ENCODE peak calls at places on chromosomes 16 and 17, in nine cellular contexts. F, W, M, L, E, V, B, Z and R are unnamed samples.

GRCh38 chr17:51802544-51802943 is 356.0 kb downstream of the CA10 start:
- DNase-seq in B (no peak), F (no peak), E (no peak), Z (no peak), L (no peak), M (no peak), W (no peak), V (no peak), R (no peak)

GRCh38 chr17:29347831-29348281 is 42.3 kb upstream of the TAOK1 start:
- DNase-seq in M (no peak), L (no peak), V (peak; percentile 12), Z (no peak), E (no peak), B (no peak), W (no peak), F (no peak), R (peak; percentile 63)

GRCh38 chr17:59893617-59894100 is 738 bp downstream of the RPS6KB1 start:
- DNase-seq in F (no peak), B (no peak), L (peak; percentile 19), V (peak; percentile 43), E (peak; percentile 70), W (no peak), Z (no peak), M (no peak), R (peak; percentile 33)

GRCh38 chr16:12612598-12613101 is 191.0 kb downstream of the CPPED1 start:
- DNase-seq in B (no peak), W (no peak), E (no peak), F (no peak), Z (peak; percentile 93), L (no peak), V (no peak), M (no peak), R (no peak)

GRCh38 chr16:86343111-86343642 is 167.2 kb upstream of the FOXF1 start:
- DNase-seq in V (no peak), E (no peak), W (no peak), F (no peak), B (peak; percentile 43), Z (no peak), M (no peak), L (peak; percentile 79), R (peak; percentile 77)

GRCh38 chr17:45282683-45283644 is 21.1 kb upstream of the SPATA32 start:
- DNase-seq in F (no peak), Z (no peak), B (no peak), M (no peak), V (no peak), E (no peak), W (no peak), L (no peak), R (peak; percentile 74)

GRCh38 chr17:36755586-36755985 is 154.2 kb downstream of the MRM1 start:
- DNase-seq in F (no peak), B (no peak), L (peak; percentile 17), V (peak; percentile 75), Z (peak; percentile 57), W (peak; percentile 33), M (no peak), E (peak; percentile 87), R (peak; percentile 10)

GRCh38 chr16:85798283-85798776 is 1.0 kb downstream of the EMC8 start:
- DNase-seq in M (no peak), E (no peak), Z (no peak), W (no peak), B (no peak), F (no peak), V (no peak), L (peak; percentile 20), R (no peak)

GRCh38 chr17:8141741-8142140 is 10.5 kb downstream of the PER1 start:
- DNase-seq in V (no peak), E (no peak), M (no peak), W (no peak), B (no peak), Z (no peak), F (no peak), L (no peak), R (no peak)

GRCh38 chr16:31467151-31467550 is 4.8 kb upstream of the TGFB1I1 start:
- DNase-seq in W (no peak), E (no peak), B (no peak), V (no peak), Z (no peak), M (no peak), L (peak; percentile 5), F (no peak), R (no peak)

GRCh38 chr16:56551796-56552738 is 12.8 kb upstream of the MT4 start:
- DNase-seq in Z (no peak), V (no peak), M (no peak), E (peak; percentile 4), W (no peak), B (no peak), L (no peak), F (no peak), R (no peak)

GRCh38 chr16:79543219-79543618 is 57.3 kb downstream of the MAF start:
- DNase-seq in L (no peak), W (no peak), E (no peak), B (no peak), V (no peak), M (no peak), F (no peak), Z (no peak), R (no peak)

GRCh38 chr17:16282522-16282921 is 65.5 kb downstream of the PIGL start:
- DNase-seq in M (no peak), V (no peak), L (peak; percentile 68), E (no peak), F (no peak), W (no peak), Z (peak; percentile 66), B (no peak), R (peak; percentile 80)

GRCh38 chr16:29806096-29806579 is at the start of gene MAZ:
- DNase-seq in B (no peak), L (no peak), M (no peak), E (peak; percentile 99), Z (peak; percentile 83), V (no peak), W (peak; percentile 71), F (peak; percentile 55), R (no peak)

GRCh38 chr16:31148281-31148728 is 1.6 kb downstream of the PRSS36 start:
- DNase-seq in M (no peak), F (no peak), V (peak; percentile 45), E (peak; percentile 67), L (no peak), W (no peak), Z (peak; percentile 35), B (no peak), R (no peak)

GRCh38 chr17:13024033-13024432 is 6.2 kb upstream of the ELAC2 start:
- DNase-seq in B (no peak), V (no peak), E (peak; percentile 25), Z (no peak), L (no peak), M (no peak), W (no peak), F (no peak), R (no peak)

GRCh38 chr16:17414421-17414820 is 56.3 kb downstream of the XYLT1 start:
- DNase-seq in V (no peak), B (no peak), W (no peak), F (no peak), L (no peak), M (no peak), E (no peak), Z (no peak), R (no peak)

GRCh38 chr16:69405757-69406156 is 18.7 kb upstream of the CYB5B start:
- DNase-seq in V (no peak), B (no peak), E (no peak), M (no peak), W (no peak), L (no peak), Z (no peak), F (no peak), R (peak; percentile 53)

GRCh38 chr17:80647746-80648145 is 103.1 kb downstream of the RPTOR start:
- DNase-seq in M (no peak), L (peak; percentile 76), E (no peak), V (no peak), B (peak; percentile 17), F (no peak), W (no peak), Z (no peak), R (peak; percentile 88)